ENCODE peak calls at places on chromosomes 6 and 20, in six cellular contexts. One of them, this sample, is unnamed.

GRCh38 chr6:136089885-136090284 is 160.2 kb downstream of the MTFR2 start:
- DNase-seq in ELF-1: no peak
- DNase-seq in HFFc6: peak; percentile 48
- DNase-seq in tibial artery: no peak
- DNase-seq in foreskin fibroblast: no peak
- DNase-seq in T-cell: no peak
- DNase-seq in this sample: no peak

GRCh38 chr6:132209351-132209750 is 191.9 kb downstream of the MOXD1 start:
- DNase-seq in T-cell: no peak
- DNase-seq in HFFc6: peak; percentile 76
- DNase-seq in foreskin fibroblast: peak; percentile 25
- DNase-seq in tibial artery: no peak
- DNase-seq in ELF-1: peak; percentile 49
- DNase-seq in this sample: no peak

GRCh38 chr20:42093542-42094440 is 475.6 kb upstream of the CHD6 start:
- DNase-seq in HFFc6: no peak
- DNase-seq in ELF-1: no peak
- DNase-seq in tibial artery: no peak
- DNase-seq in T-cell: no peak
- DNase-seq in foreskin fibroblast: no peak
- DNase-seq in this sample: no peak

GRCh38 chr6:168212322-168212721 is 107.3 kb downstream of the DACT2 start:
- DNase-seq in HFFc6: no peak
- DNase-seq in T-cell: no peak
- DNase-seq in foreskin fibroblast: no peak
- DNase-seq in tibial artery: peak; percentile 29
- DNase-seq in ELF-1: no peak
- DNase-seq in this sample: no peak

GRCh38 chr6:110951986-110952794 is 6.3 kb upstream of the GTF3C6 start:
- DNase-seq in tibial artery: no peak
- DNase-seq in HFFc6: peak; percentile 64
- DNase-seq in T-cell: no peak
- DNase-seq in ELF-1: no peak
- DNase-seq in foreskin fibroblast: peak; percentile 72
- DNase-seq in this sample: no peak

GRCh38 chr20:36975085-36975829 is 23.7 kb upstream of the SAMHD1 start:
- DNase-seq in T-cell: peak; percentile 60
- DNase-seq in ELF-1: no peak
- DNase-seq in HFFc6: no peak
- DNase-seq in foreskin fibroblast: no peak
- DNase-seq in tibial artery: no peak
- DNase-seq in this sample: no peak

GRCh38 chr6:26088344-26088743 is 1.1 kb downstream of the HFE start:
- DNase-seq in T-cell: no peak
- DNase-seq in tibial artery: no peak
- DNase-seq in ELF-1: no peak
- DNase-seq in HFFc6: no peak
- DNase-seq in foreskin fibroblast: no peak
- DNase-seq in this sample: peak; percentile 47

GRCh38 chr20:48826883-48827771 is 672 bp downstream of the PREX1 start:
- DNase-seq in ELF-1: peak; percentile 67
- DNase-seq in HFFc6: no peak
- DNase-seq in foreskin fibroblast: no peak
- DNase-seq in T-cell: peak; percentile 28
- DNase-seq in tibial artery: no peak
- DNase-seq in this sample: no peak

GRCh38 chr6:134774244-134774643 is 175.7 kb downstream of the ALDH8A1 start:
- DNase-seq in foreskin fibroblast: peak; percentile 60
- DNase-seq in tibial artery: no peak
- DNase-seq in HFFc6: peak; percentile 72
- DNase-seq in T-cell: no peak
- DNase-seq in ELF-1: no peak
- DNase-seq in this sample: no peak

GRCh38 chr6:137370871-137371633 is 123.1 kb downstream of the OLIG3 start:
- DNase-seq in HFFc6: no peak
- DNase-seq in ELF-1: peak; percentile 10
- DNase-seq in T-cell: no peak
- DNase-seq in tibial artery: no peak
- DNase-seq in foreskin fibroblast: no peak
- DNase-seq in this sample: no peak

GRCh38 chr20:49916146-49917002 is 1.0 kb upstream of the SPATA2 start:
- DNase-seq in T-cell: no peak
- DNase-seq in ELF-1: peak; percentile 68
- DNase-seq in HFFc6: peak; percentile 28
- DNase-seq in tibial artery: peak; percentile 19
- DNase-seq in foreskin fibroblast: peak; percentile 15
- DNase-seq in this sample: no peak

GRCh38 chr20:62704341-62704948 is 4.2 kb upstream of the NTSR1 start:
- DNase-seq in HFFc6: peak; percentile 90
- DNase-seq in foreskin fibroblast: peak; percentile 96
- DNase-seq in ELF-1: no peak
- DNase-seq in T-cell: no peak
- DNase-seq in tibial artery: peak; percentile 78
- DNase-seq in this sample: peak; percentile 87

GRCh38 chr6:124962617-124963415 is 579 bp downstream of the RNF217 start:
- DNase-seq in foreskin fibroblast: no peak
- DNase-seq in tibial artery: peak; percentile 78
- DNase-seq in HFFc6: peak; percentile 7
- DNase-seq in T-cell: no peak
- DNase-seq in ELF-1: peak; percentile 51
- DNase-seq in this sample: peak; percentile 33

GRCh38 chr6:82085701-82086100 is 161.8 kb downstream of the IBTK start:
- DNase-seq in tibial artery: no peak
- DNase-seq in T-cell: no peak
- DNase-seq in ELF-1: peak; percentile 5
- DNase-seq in foreskin fibroblast: no peak
- DNase-seq in HFFc6: no peak
- DNase-seq in this sample: no peak

GRCh38 chr6:85459224-85459901 is 9.5 kb downstream of the NT5E start:
- DNase-seq in foreskin fibroblast: peak; percentile 82
- DNase-seq in tibial artery: no peak
- DNase-seq in T-cell: no peak
- DNase-seq in ELF-1: no peak
- DNase-seq in HFFc6: peak; percentile 94
- DNase-seq in this sample: no peak

GRCh38 chr20:34709836-34710567 is 5.9 kb downstream of the TP53INP2 start:
- DNase-seq in HFFc6: peak; percentile 14
- DNase-seq in ELF-1: peak; percentile 86
- DNase-seq in tibial artery: peak; percentile 90
- DNase-seq in T-cell: no peak
- DNase-seq in foreskin fibroblast: peak; percentile 69
- DNase-seq in this sample: peak; percentile 85

GRCh38 chr6:78701407-78701806 is 165.9 kb upstream of the IRAK1BP1 start:
- DNase-seq in HFFc6: peak; percentile 64
- DNase-seq in foreskin fibroblast: peak; percentile 12
- DNase-seq in T-cell: no peak
- DNase-seq in ELF-1: no peak
- DNase-seq in tibial artery: no peak
- DNase-seq in this sample: no peak

GRCh38 chr20:12925214-12925755 is 83.5 kb upstream of the SPTLC3 start:
- DNase-seq in ELF-1: peak; percentile 83
- DNase-seq in T-cell: peak; percentile 8
- DNase-seq in foreskin fibroblast: peak; percentile 78
- DNase-seq in tibial artery: no peak
- DNase-seq in HFFc6: peak; percentile 59
- DNase-seq in this sample: no peak

GRCh38 chr20:20199338-20200160 is 147.2 kb downstream of the CFAP61 start:
- DNase-seq in HFFc6: no peak
- DNase-seq in T-cell: no peak
- DNase-seq in tibial artery: no peak
- DNase-seq in foreskin fibroblast: no peak
- DNase-seq in ELF-1: peak; percentile 28
- DNase-seq in this sample: no peak

GRCh38 chr6:149366237-149366921 is 33.7 kb upstream of the SUMO4 start:
- DNase-seq in foreskin fibroblast: no peak
- DNase-seq in ELF-1: no peak
- DNase-seq in HFFc6: no peak
- DNase-seq in T-cell: peak; percentile 3
- DNase-seq in tibial artery: no peak
- DNase-seq in this sample: no peak

GRCh38 chr6:32439708-32440214 is at the start of gene HLA-DRA:
- DNase-seq in T-cell: peak; percentile 26
- DNase-seq in ELF-1: peak; percentile 23
- DNase-seq in tibial artery: no peak
- DNase-seq in HFFc6: peak; percentile 66
- DNase-seq in foreskin fibroblast: peak; percentile 15
- DNase-seq in this sample: no peak

GRCh38 chr6:35713426-35713825 is 23.4 kb upstream of the ARMC12 start:
- DNase-seq in HFFc6: no peak
- DNase-seq in T-cell: no peak
- DNase-seq in foreskin fibroblast: no peak
- DNase-seq in ELF-1: peak; percentile 14
- DNase-seq in tibial artery: peak; percentile 37
- DNase-seq in this sample: no peak

GRCh38 chr6:113178349-113178748 is 678.8 kb upstream of the MARCKS start:
- DNase-seq in T-cell: no peak
- DNase-seq in ELF-1: no peak
- DNase-seq in foreskin fibroblast: no peak
- DNase-seq in tibial artery: no peak
- DNase-seq in HFFc6: peak; percentile 14
- DNase-seq in this sample: no peak

GRCh38 chr20:34538671-34539123 is 19.8 kb upstream of the MAP1LC3A start:
- DNase-seq in ELF-1: peak; percentile 53
- DNase-seq in tibial artery: no peak
- DNase-seq in foreskin fibroblast: peak; percentile 50
- DNase-seq in HFFc6: peak; percentile 36
- DNase-seq in T-cell: peak; percentile 35
- DNase-seq in this sample: peak; percentile 48

GRCh38 chr6:44064089-44064947 is 62.9 kb downstream of the MRPL14 start:
- DNase-seq in T-cell: no peak
- DNase-seq in HFFc6: peak; percentile 92
- DNase-seq in tibial artery: peak; percentile 80
- DNase-seq in ELF-1: peak; percentile 73
- DNase-seq in foreskin fibroblast: peak; percentile 95
- DNase-seq in this sample: peak; percentile 39

GRCh38 chr20:46773680-46774079 is 64.2 kb downstream of the SLC2A10 start:
- DNase-seq in T-cell: no peak
- DNase-seq in HFFc6: no peak
- DNase-seq in ELF-1: no peak
- DNase-seq in foreskin fibroblast: no peak
- DNase-seq in tibial artery: no peak
- DNase-seq in this sample: no peak

GRCh38 chr6:121557146-121557545 is 121.7 kb downstream of the GJA1 start:
- DNase-seq in foreskin fibroblast: no peak
- DNase-seq in T-cell: no peak
- DNase-seq in HFFc6: no peak
- DNase-seq in tibial artery: no peak
- DNase-seq in ELF-1: no peak
- DNase-seq in this sample: no peak

This sample was measured in left ventricle myocardium inferior.